ENCODE peak calls at places on chromosomes 2 and 18, in ten cellular contexts. D, X, K, T, E, G, O, S, L and Q are unnamed samples.

GRCh38 chr18:77709107-77709506 is 459.5 kb downstream of the GALR1 start:
- DNase-seq in E (no peak), X (no peak), L (no peak), O (no peak), S (no peak), T (no peak), D (no peak), G (no peak), K (no peak), Q (no peak)

GRCh38 chr18:10927290-10927979 is 221.9 kb downstream of the PIEZO2 start:
- DNase-seq in X (peak), G (no peak), D (no peak), L (no peak), O (no peak), T (no peak), S (no peak), E (no peak), K (no peak), Q (no peak)

GRCh38 chr2:44975571-44976450 is 33.4 kb downstream of the SIX2 start:
- DNase-seq in E (peak), K (no peak), S (no peak), X (peak), D (no peak), O (peak), L (no peak), T (no peak), G (no peak), Q (no peak)

GRCh38 chr18:9992300-9992987 is 78.6 kb downstream of the VAPA start:
- DNase-seq in K (no peak), L (no peak), E (no peak), O (no peak), D (no peak), T (no peak), S (no peak), G (no peak), X (no peak), Q (no peak)

GRCh38 chr2:198127627-198128026 is 323.2 kb downstream of the PLCL1 start:
- DNase-seq in D (peak), E (peak), K (no peak), O (peak), X (peak), G (no peak), S (peak), T (peak), L (peak), Q (no peak)

GRCh38 chr2:71933467-71934319 is 214.0 kb downstream of the CYP26B1 start:
- DNase-seq in O (no peak), G (no peak), K (no peak), D (no peak), E (peak), S (no peak), X (peak), T (no peak), L (no peak), Q (no peak)

GRCh38 chr2:150280255-150280654 is 207.2 kb downstream of the RND3 start:
- DNase-seq in K (peak), T (no peak), L (no peak), X (peak), E (no peak), S (no peak), O (no peak), D (no peak), G (no peak), Q (no peak)

GRCh38 chr2:68190991-68191731 is 33.5 kb downstream of the PNO1 start:
- DNase-seq in G (no peak), K (no peak), X (peak), T (no peak), O (no peak), S (no peak), L (no peak), E (no peak), D (no peak), Q (no peak)

GRCh38 chr2:185174353-185174752 is 564.3 kb upstream of the FSIP2 start:
- DNase-seq in X (no peak), L (no peak), T (no peak), G (no peak), K (no peak), S (no peak), O (no peak), E (no peak), D (no peak), Q (no peak)

GRCh38 chr2:128381001-128381938 is 62.6 kb upstream of the HS6ST1 start:
- DNase-seq in O (peak), G (peak), D (no peak), K (no peak), E (no peak), T (no peak), S (no peak), L (no peak), X (no peak), Q (no peak)

GRCh38 chr2:85405076-85405402 is 5.1 kb downstream of the CAPG start:
- DNase-seq in E (no peak), X (peak), L (no peak), S (no peak), G (no peak), O (no peak), K (no peak), D (no peak), T (no peak), Q (no peak)

GRCh38 chr18:63336366-63337099 is 17.0 kb upstream of the BCL2 start:
- DNase-seq in O (no peak), G (no peak), L (no peak), S (no peak), E (no peak), T (no peak), D (no peak), X (peak), K (no peak), Q (no peak)

GRCh38 chr2:110720547-110720946 is 11.8 kb upstream of the ACOXL start:
- DNase-seq in G (no peak), O (no peak), E (no peak), K (no peak), L (no peak), S (no peak), T (no peak), D (no peak), X (no peak), Q (no peak)

GRCh38 chr2:159879061-159879604 is 81.1 kb upstream of the CD302 start:
- DNase-seq in K (no peak), G (no peak), E (peak), X (peak), T (no peak), O (no peak), L (no peak), D (peak), S (no peak), Q (no peak)

GRCh38 chr2:182952741-182953450 is 85.4 kb downstream of the NCKAP1 start:
- DNase-seq in O (no peak), S (no peak), K (no peak), D (no peak), L (no peak), E (no peak), T (no peak), X (peak), G (no peak), Q (no peak)

GRCh38 chr2:138086556-138086955 is 122.3 kb downstream of the HNMT start:
- DNase-seq in L (no peak), T (no peak), G (no peak), S (no peak), K (no peak), D (no peak), O (no peak), X (peak), E (no peak), Q (no peak)

GRCh38 chr18:46429649-46430224 is 227.3 kb downstream of the LOXHD1 start:
- DNase-seq in G (no peak), S (no peak), T (no peak), E (no peak), O (no peak), D (no peak), L (no peak), K (no peak), X (no peak), Q (no peak)

GRCh38 chr2:135819211-135819610 is 17.8 kb downstream of the LCT start:
- DNase-seq in O (peak), D (peak), X (peak), L (no peak), T (no peak), E (no peak), S (no peak), G (no peak), K (no peak), Q (no peak)

GRCh38 chr2:10326707-10327594 is 24.2 kb downstream of the HPCAL1 start:
- DNase-seq in L (no peak), G (no peak), K (no peak), O (no peak), D (no peak), S (no peak), T (no peak), E (no peak), X (no peak), Q (no peak)

GRCh38 chr2:8514748-8515389 is 167.0 kb upstream of the ID2 start:
- DNase-seq in E (peak), T (no peak), L (no peak), K (no peak), X (no peak), S (no peak), O (no peak), G (peak), D (peak), Q (no peak)

GRCh38 chr18:57146956-57147636 is at the start of gene BOD1L2:
- DNase-seq in K (no peak), O (no peak), T (no peak), L (no peak), G (no peak), E (no peak), S (no peak), X (no peak), D (no peak), Q (no peak)